ENCODE peak calls at places on chromosomes 3 and 15, in ten cellular contexts. N is brain microvascular endothelial cell; J is CD4-positive, CD25-positive, alpha-beta regulatory T cell; D is kidney epithelial cell; E is activated CD8-positive, alpha-beta memory T cell treated with anti-CD3 and anti-CD28 coated beads for 24 hours; B is activated gamma-delta T cell treated with anti-CD3 and anti-CD28 coated beads, Interleukin-2, amount 50 U/mL, for 16 hours; I is AML-193; T is NCI-H345; K is stromal cell of bone marrow; L is stimulated activated CD4-positive, alpha-beta T cell treated with anti-CD3 and anti-CD28 coated beads, Interleukin-4, amount 100 ng/mL, for 1 hour. G is an unnamed sample.

GRCh38 chr15:25947336-25948080 is 84.4 kb upstream of the ATP10A start:
- DNase-seq in N (no peak), J (no peak), D (no peak), E (no peak), B (no peak), I (no peak), T (no peak), K (no peak), L (no peak), G (no peak)

GRCh38 chr3:13192471-13193213 is 119.4 kb upstream of the IQSEC1 start:
- DNase-seq in N (no peak), J (no peak), D (no peak), E (no peak), B (no peak), I (no peak), T (no peak), K (no peak), L (no peak), G (peak; percentile 20)

GRCh38 chr15:42608110-42608531 is 32.7 kb downstream of the STARD9 start:
- DNase-seq in N (peak; percentile 1), J (peak; percentile 83), D (peak; percentile 50), E (peak; percentile 58), B (peak; percentile 28), I (peak; percentile 94), T (no peak), K (no peak), L (peak; percentile 3), G (no peak)

GRCh38 chr3:14943042-14943441 is 4.3 kb upstream of the NR2C2 start:
- DNase-seq in N (no peak), J (no peak), D (peak; percentile 28), E (no peak), B (no peak), I (no peak), T (no peak), K (no peak), L (no peak), G (no peak)

GRCh38 chr15:49382394-49382793 is 40.6 kb upstream of the FGF7 start:
- DNase-seq in N (no peak), J (no peak), D (no peak), E (no peak), B (no peak), I (no peak), T (no peak), K (no peak), L (no peak), G (no peak)

GRCh38 chr15:78449220-78449999 is 11.4 kb downstream of the IREB2 start:
- DNase-seq in N (no peak), J (no peak), D (no peak), E (no peak), B (no peak), I (no peak), T (no peak), K (no peak), L (no peak), G (no peak)

GRCh38 chr3:189787622-189788021 is 156.4 kb downstream of the TP63 start:
- DNase-seq in N (peak; percentile 8), J (no peak), D (no peak), E (no peak), B (no peak), I (no peak), T (no peak), K (peak; percentile 36), L (no peak), G (no peak)

GRCh38 chr15:83066034-83066760 is 855 bp downstream of the BTBD1 start:
- DNase-seq in N (no peak), J (peak; percentile 30), D (no peak), E (no peak), B (no peak), I (no peak), T (no peak), K (no peak), L (peak; percentile 9), G (no peak)

GRCh38 chr3:162292409-162292808 is 795.8 kb downstream of the OTOL1 start:
- DNase-seq in N (no peak), J (no peak), D (no peak), E (no peak), B (no peak), I (no peak), T (no peak), K (no peak), L (no peak), G (no peak)

GRCh38 chr3:56988874-56989433 is 71.5 kb upstream of the SPATA12 start:
- DNase-seq in N (peak; percentile 58), J (peak; percentile 69), D (peak; percentile 32), E (peak; percentile 86), B (peak; percentile 68), I (peak; percentile 78), T (peak; percentile 80), K (peak; percentile 72), L (peak; percentile 66), G (peak; percentile 40)

GRCh38 chr3:193354423-193354822 is 24.1 kb downstream of the ATP13A5 start:
- DNase-seq in N (no peak), J (no peak), D (no peak), E (no peak), B (no peak), I (no peak), T (no peak), K (no peak), L (no peak), G (no peak)

GRCh38 chr3:194730369-194730768 is 44.7 kb downstream of the FAM43A start:
- DNase-seq in N (no peak), J (no peak), D (no peak), E (no peak), B (no peak), I (no peak), T (peak; percentile 38), K (no peak), L (no peak), G (no peak)

GRCh38 chr15:83365370-83365938 is 81.0 kb upstream of the BNC1 start:
- DNase-seq in N (peak; percentile 32), J (peak; percentile 27), D (peak; percentile 23), E (no peak), B (no peak), I (no peak), T (no peak), K (peak; percentile 50), L (peak; percentile 5), G (no peak)

GRCh38 chr3:142852009-142852408 is 36.9 kb downstream of the PCOLCE2 start:
- DNase-seq in N (no peak), J (peak; percentile 15), D (no peak), E (no peak), B (no peak), I (no peak), T (no peak), K (no peak), L (no peak), G (no peak)

GRCh38 chr15:82081904-82082810 is 36.3 kb upstream of the MEX3B start:
- DNase-seq in N (peak; percentile 96), J (no peak), D (peak; percentile 54), E (no peak), B (no peak), I (no peak), T (no peak), K (peak; percentile 90), L (no peak), G (peak; percentile 51)

GRCh38 chr15:23574742-23575141 is 9.3 kb downstream of the MKRN3 start:
- DNase-seq in N (no peak), J (no peak), D (no peak), E (no peak), B (no peak), I (no peak), T (no peak), K (no peak), L (no peak), G (no peak)

GRCh38 chr3:42762046-42762724 is 10.9 kb downstream of the CCDC13 start:
- DNase-seq in N (no peak), J (no peak), D (no peak), E (peak; percentile 26), B (no peak), I (peak; percentile 99), T (no peak), K (no peak), L (no peak), G (no peak)

GRCh38 chr3:135093121-135093520 is 298.1 kb downstream of the EPHB1 start:
- DNase-seq in N (no peak), J (no peak), D (no peak), E (no peak), B (no peak), I (no peak), T (no peak), K (no peak), L (no peak), G (no peak)

GRCh38 chr3:190737451-190737850 is 125.0 kb downstream of the GMNC start:
- DNase-seq in N (no peak), J (no peak), D (no peak), E (no peak), B (no peak), I (no peak), T (no peak), K (no peak), L (no peak), G (no peak)

GRCh38 chr3:23662079-23662617 is 143.6 kb upstream of the UBE2E1 start:
- DNase-seq in N (no peak), J (no peak), D (no peak), E (no peak), B (no peak), I (no peak), T (no peak), K (no peak), L (no peak), G (no peak)

GRCh38 chr15:65981837-65982696 is 112.8 kb downstream of the RAB11A start:
- DNase-seq in N (no peak), J (peak; percentile 50), D (no peak), E (peak; percentile 83), B (peak; percentile 33), I (no peak), T (peak; percentile 74), K (no peak), L (peak; percentile 69), G (peak; percentile 80)

GRCh38 chr3:155572085-155572484 is 172.8 kb downstream of the PLCH1 start:
- DNase-seq in N (no peak), J (no peak), D (no peak), E (no peak), B (no peak), I (no peak), T (no peak), K (peak; percentile 47), L (no peak), G (no peak)

GRCh38 chr3:156718622-156719300 is 44.4 kb downstream of the TIPARP start:
- DNase-seq in N (peak; percentile 10), J (no peak), D (no peak), E (no peak), B (no peak), I (no peak), T (no peak), K (no peak), L (no peak), G (no peak)

GRCh38 chr3:18987862-18988447 is 160.4 kb upstream of the KCNH8 start:
- DNase-seq in N (no peak), J (no peak), D (no peak), E (no peak), B (no peak), I (no peak), T (peak; percentile 23), K (no peak), L (no peak), G (no peak)

GRCh38 chr15:101618056-101618455 is 34.1 kb downstream of the TM2D3 start:
- DNase-seq in N (no peak), J (no peak), D (no peak), E (no peak), B (no peak), I (no peak), T (no peak), K (no peak), L (no peak), G (no peak)

GRCh38 chr3:16595778-16596177 is 9.4 kb downstream of the DAZL start:
- DNase-seq in N (no peak), J (no peak), D (no peak), E (no peak), B (no peak), I (no peak), T (no peak), K (no peak), L (no peak), G (no peak)

GRCh38 chr3:9739181-9739580 is 7.6 kb downstream of the BRPF1 start:
- DNase-seq in N (no peak), J (no peak), D (no peak), E (no peak), B (no peak), I (no peak), T (no peak), K (no peak), L (no peak), G (no peak)

GRCh38 chr3:152779649-152780048 is 55.3 kb upstream of the P2RY1 start:
- DNase-seq in N (peak; percentile 2), J (no peak), D (no peak), E (no peak), B (no peak), I (no peak), T (no peak), K (peak; percentile 41), L (no peak), G (no peak)